ENCODE peak calls at places on chromosomes 3 and 15, in seven cellular contexts. Y is AG10803, F is HCT116, E is NCI-H510A treated with DMSO at 0.1 percent for 48 hours, X is left lobe of liver, D is IMR-90, W is body of pancreas. S is an unnamed sample.
A peak's percentile ranks its signal among the peaks of the same experiment; 100 is the strongest.

GRCh38 chr3:58340594-58341244 is 8.0 kb downstream of the PXK start:
- DNase-seq in Y (no peak), F (no peak), E (no peak), X (no peak), D (no peak), W (no peak), S (no peak)

GRCh38 chr15:40266828-40267304 is 16.0 kb downstream of the ANKRD63 start:
- DNase-seq in Y (peak; percentile 90), F (peak; percentile 71), E (no peak), X (no peak), D (peak; percentile 97), W (peak; percentile 33), S (no peak)

GRCh38 chr3:5020262-5020722 is 41.1 kb downstream of the BHLHE40 start:
- DNase-seq in Y (no peak), F (no peak), E (no peak), X (no peak), D (no peak), W (no peak), S (no peak)

GRCh38 chr15:75659928-75660645 is 12.4 kb downstream of the SNX33 start:
- DNase-seq in Y (peak; percentile 57), F (no peak), E (no peak), X (no peak), D (no peak), W (no peak), S (no peak)

GRCh38 chr3:126358816-126359181 is 1.6 kb upstream of the KLF15 start:
- DNase-seq in Y (no peak), F (no peak), E (no peak), X (no peak), D (no peak), W (no peak), S (no peak)

GRCh38 chr3:49238274-49239127 is 38.5 kb downstream of the C3orf62 start:
- DNase-seq in Y (peak; percentile 55), F (no peak), E (no peak), X (no peak), D (peak; percentile 69), W (peak; percentile 20), S (no peak)

GRCh38 chr15:40696228-40696627 is 1.3 kb downstream of the RAD51 start:
- DNase-seq in Y (no peak), F (no peak), E (no peak), X (no peak), D (no peak), W (no peak), S (no peak)

GRCh38 chr15:74780983-74781672 is 752 bp upstream of the CSK start:
- DNase-seq in Y (peak; percentile 47), F (no peak), E (no peak), X (peak; percentile 84), D (peak; percentile 28), W (no peak), S (no peak)

S was measured in mucosa of descending colon.